ENCODE peak calls at places on chromosomes 6 and 20, in seven cellular contexts. J, L, I, O, R, C and P are unnamed samples.

GRCh38 chr6:52994789-52995078 is 350 bp downstream of the GSTA4 start:
- DNase-seq in I (no peak), C (no peak), R (peak), J (peak), O (peak), L (no peak), P (no peak)

GRCh38 chr6:127768745-127769144 is 132.1 kb downstream of the THEMIS start:
- DNase-seq in L (no peak), R (no peak), C (no peak), O (no peak), J (no peak), I (no peak), P (no peak)

GRCh38 chr20:33676652-33677645 is 2.7 kb upstream of the NECAB3 start:
- DNase-seq in L (no peak), O (no peak), I (no peak), C (no peak), J (no peak), R (no peak), P (peak)

GRCh38 chr6:79750806-79751205 is 119.7 kb downstream of the SH3BGRL2 start:
- DNase-seq in R (no peak), L (no peak), C (no peak), I (no peak), O (no peak), J (no peak), P (no peak)

GRCh38 chr6:43978473-43979360 is 148.5 kb downstream of the MRPL14 start:
- DNase-seq in C (no peak), L (no peak), O (no peak), R (no peak), J (no peak), I (peak), P (peak)

GRCh38 chr20:57659789-57660509 is 39.7 kb upstream of the ZBP1 start:
- DNase-seq in C (no peak), I (no peak), J (no peak), L (no peak), R (peak), O (no peak), P (peak)

GRCh38 chr6:13362432-13362831 is 34.1 kb upstream of the TBC1D7 start:
- DNase-seq in L (no peak), I (no peak), C (no peak), R (no peak), O (no peak), J (no peak), P (no peak)

GRCh38 chr6:37004044-37004984 is 1.1 kb upstream of the FGD2 start:
- DNase-seq in I (no peak), R (no peak), O (no peak), L (no peak), C (no peak), J (no peak), P (no peak)

GRCh38 chr6:141321486-141322347 is 811.0 kb upstream of the GJE1 start:
- DNase-seq in C (peak), I (peak), L (no peak), R (no peak), J (no peak), O (no peak), P (no peak)

GRCh38 chr6:106102034-106102433 is 15.9 kb downstream of the PRDM1 start:
- DNase-seq in O (peak), C (no peak), R (no peak), I (no peak), J (no peak), L (no peak), P (no peak)

GRCh38 chr6:11251553-11252358 is 19.3 kb upstream of the NEDD9 start:
- DNase-seq in I (peak), L (no peak), C (peak), R (peak), O (no peak), J (peak), P (no peak)

GRCh38 chr20:61662226-61662945 is 403.3 kb downstream of the TAF4 start:
- DNase-seq in O (no peak), J (no peak), R (no peak), C (no peak), I (no peak), L (no peak), P (peak)

GRCh38 chr20:43863821-43864544 is 50.7 kb upstream of the TOX2 start:
- DNase-seq in R (no peak), J (peak), O (no peak), L (peak), C (no peak), I (no peak), P (no peak)

GRCh38 chr6:113082691-113083090 is 735.6 kb downstream of the RFPL4B start:
- DNase-seq in O (no peak), R (no peak), C (no peak), J (no peak), I (peak), L (no peak), P (peak)

GRCh38 chr6:126963077-126963809 is 155.2 kb upstream of the RSPO3 start:
- DNase-seq in L (no peak), I (no peak), C (no peak), J (no peak), O (no peak), R (no peak), P (no peak)

GRCh38 chr6:1810880-1811279 is 201.2 kb downstream of the FOXC1 start:
- DNase-seq in R (no peak), C (no peak), O (no peak), I (no peak), L (no peak), J (no peak), P (peak)

GRCh38 chr6:75278474-75279077 is 6.0 kb downstream of the TMEM30A start:
- DNase-seq in C (no peak), R (no peak), O (no peak), J (no peak), I (peak), L (no peak), P (no peak)

GRCh38 chr6:15244605-15245360 is 1.1 kb upstream of the JARID2 start:
- DNase-seq in I (peak), J (peak), C (peak), R (peak), L (peak), O (peak), P (peak)

GRCh38 chr6:153503810-153504209 is 372.7 kb upstream of the RGS17 start:
- DNase-seq in C (peak), O (no peak), I (peak), R (no peak), L (no peak), J (no peak), P (no peak)

GRCh38 chr20:46720776-46721425 is 11.5 kb downstream of the SLC2A10 start:
- DNase-seq in R (no peak), I (peak), C (no peak), J (no peak), O (no peak), L (no peak), P (no peak)

GRCh38 chr6:141415896-141416295 is 716.8 kb upstream of the GJE1 start:
- DNase-seq in C (no peak), I (peak), O (no peak), J (no peak), R (no peak), L (no peak), P (peak)

GRCh38 chr6:149938571-149939462 is 3.0 kb upstream of the ULBP2 start:
- DNase-seq in R (no peak), C (no peak), O (peak), J (no peak), L (no peak), I (peak), P (peak)

GRCh38 chr20:62466806-62467537 is 8.8 kb downstream of the GATA5 start:
- DNase-seq in O (no peak), I (no peak), L (no peak), R (no peak), C (no peak), J (no peak), P (no peak)

GRCh38 chr20:33477386-33478234 is 12.3 kb upstream of the CBFA2T2 start:
- DNase-seq in L (peak), J (no peak), C (no peak), O (no peak), R (no peak), I (no peak), P (peak)

GRCh38 chr6:45763281-45763680 is 252.4 kb downstream of the CLIC5 start:
- DNase-seq in C (no peak), R (no peak), J (no peak), L (no peak), O (no peak), I (no peak), P (no peak)

GRCh38 chr6:38797391-38797790 is 82.3 kb downstream of the DNAH8 start:
- DNase-seq in C (no peak), O (no peak), I (no peak), R (no peak), L (no peak), J (no peak), P (no peak)